ENCODE peak calls at places on chromosomes 1 and 21, in seven cellular contexts. Y, M, O, I, L, X and R are unnamed samples.

GRCh38 chr1:211485480-211485857 is 6.5 kb downstream of the RD3 start:
- DNase-seq in Y (no peak), L (no peak), O (no peak), I (no peak), M (no peak), X (no peak), R (no peak)

GRCh38 chr1:149995927-149996326 is 14.6 kb downstream of the OTUD7B start:
- DNase-seq in X (no peak), Y (no peak), M (no peak), L (no peak), I (no peak), O (no peak), R (no peak)

GRCh38 chr1:74811421-74812179 is 78.6 kb downstream of the TYW3 start:
- DNase-seq in I (no peak), L (no peak), X (no peak), Y (no peak), M (no peak), O (peak; percentile 18), R (no peak)

GRCh38 chr1:186875874-186876273 is 47.1 kb downstream of the PLA2G4A start:
- DNase-seq in O (no peak), I (peak; percentile 25), Y (no peak), X (no peak), M (no peak), L (no peak), R (no peak)

GRCh38 chr1:39776400-39776713 is 5.2 kb upstream of the OXCT2 start:
- DNase-seq in O (no peak), Y (no peak), L (no peak), X (no peak), M (no peak), I (no peak), R (no peak)

GRCh38 chr1:61337981-61338848 is 255.9 kb downstream of the NFIA start:
- DNase-seq in I (peak; percentile 87), Y (peak; percentile 74), X (peak; percentile 81), L (peak; percentile 95), O (peak; percentile 64), M (peak; percentile 91), R (peak; percentile 73)

GRCh38 chr21:28283652-28284490 is 708.8 kb downstream of the LTN1 start:
- DNase-seq in I (no peak), L (peak; percentile 95), Y (peak; percentile 20), X (peak; percentile 26), M (peak; percentile 40), O (peak; percentile 70), R (no peak)

GRCh38 chr1:228343211-228343661 is 63.4 kb downstream of the TRIM11 start:
- DNase-seq in I (no peak), M (no peak), X (peak; percentile 10), Y (no peak), O (no peak), L (no peak), R (no peak)

GRCh38 chr21:34974162-34974981 is 74.7 kb downstream of the RUNX1 start:
- DNase-seq in M (peak; percentile 46), X (no peak), I (no peak), Y (no peak), O (no peak), L (peak; percentile 71), R (no peak)

GRCh38 chr1:48750089-48750488 is 26.6 kb downstream of the BEND5 start:
- DNase-seq in X (no peak), L (no peak), I (no peak), Y (no peak), O (no peak), M (no peak), R (no peak)

GRCh38 chr1:47846981-47847380 is 150.2 kb downstream of the TRABD2B start:
- DNase-seq in M (no peak), X (no peak), L (no peak), I (no peak), O (no peak), Y (no peak), R (no peak)

GRCh38 chr1:108831225-108831624 is 25.7 kb downstream of the AKNAD1 start:
- DNase-seq in X (no peak), Y (no peak), I (no peak), O (no peak), L (peak; percentile 94), M (no peak), R (no peak)

GRCh38 chr1:2267051-2267830 is 39.1 kb downstream of the SKI start:
- DNase-seq in M (no peak), X (no peak), L (no peak), I (no peak), Y (no peak), O (no peak), R (no peak)

GRCh38 chr1:241639040-241639652 is 1.0 kb downstream of the CHML start:
- DNase-seq in X (no peak), L (peak; percentile 22), M (no peak), O (no peak), Y (no peak), I (peak; percentile 1), R (no peak)

GRCh38 chr1:246647113-246647512 is 77.1 kb upstream of the SCCPDH start:
- DNase-seq in M (no peak), L (peak; percentile 73), O (peak; percentile 76), Y (peak; percentile 76), I (peak; percentile 94), X (no peak), R (peak; percentile 77)

GRCh38 chr1:157497987-157498781 is 54.1 kb downstream of the FCRL5 start:
- DNase-seq in M (no peak), O (no peak), L (no peak), Y (no peak), X (no peak), I (no peak), R (no peak)

GRCh38 chr1:156055649-156056048 is 1.1 kb downstream of the LAMTOR2 start:
- DNase-seq in M (no peak), Y (no peak), X (no peak), I (no peak), O (no peak), L (no peak), R (no peak)
- H3K27ac ChIP-seq in M (no peak overlapping the region), Y (no peak overlapping the region), X (no peak overlapping the region), I (peak overlapping the region; percentile 95), O (no peak overlapping the region), L (peak overlapping the region; percentile 74), R (no peak overlapping the region)

GRCh38 chr1:26275580-26276431 is 4.1 kb upstream of the SH3BGRL3 start:
- DNase-seq in X (peak; percentile 80), I (peak; percentile 94), Y (peak; percentile 88), L (peak; percentile 92), M (peak; percentile 59), O (peak; percentile 86), R (peak; percentile 86)

GRCh38 chr1:26276432-26276838 is 3.5 kb upstream of the SH3BGRL3 start:
- DNase-seq in M (peak; percentile 11), O (no peak), I (no peak), L (no peak), Y (no peak), X (no peak), R (no peak)

GRCh38 chr1:26278303-26278702 is 1.6 kb upstream of the SH3BGRL3 start:
- DNase-seq in Y (no peak), X (no peak), M (no peak), L (peak; percentile 93), I (no peak), O (no peak), R (no peak)

GRCh38 chr1:26277719-26278118 is 2.2 kb upstream of the SH3BGRL3 start:
- DNase-seq in M (no peak), O (no peak), Y (no peak), I (no peak), X (no peak), L (no peak), R (no peak)

DNA sequence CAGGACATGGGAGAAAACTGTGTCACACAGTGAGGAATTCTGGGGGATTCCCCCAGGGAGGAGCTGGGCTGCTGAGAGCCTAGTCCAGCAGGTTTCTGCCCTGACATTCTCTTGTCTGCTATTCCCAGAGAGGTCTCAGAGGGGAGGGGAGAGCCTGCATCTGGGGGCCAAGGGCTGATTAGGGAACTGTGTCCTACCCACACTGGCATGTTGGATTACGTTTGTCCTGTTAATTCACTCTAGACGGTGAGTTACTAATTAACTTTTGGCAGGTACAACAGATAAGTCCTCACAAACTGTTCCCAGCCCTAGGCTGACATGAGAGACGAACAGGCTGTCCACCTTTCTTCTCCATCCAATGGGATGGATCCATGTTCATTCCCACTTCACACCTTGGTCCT is 2.6 kb upstream of the SH3BGRL3 start:
- DNase-seq in O (no peak), Y (no peak), X (no peak), M (no peak), L (no peak), I (no peak), R (no peak)
- H3K27ac ChIP-seq in O (no peak overlapping the region), Y (peak overlapping the region; percentile 31), X (peak overlapping the region; percentile 62), M (no peak overlapping the region), L (no peak overlapping the region), I (peak overlapping the region; percentile 75), R (no peak overlapping the region)

GRCh38 chr21:41651396-41651795 is 115.5 kb downstream of the RIPK4 start:
- DNase-seq in X (no peak), O (no peak), L (no peak), Y (no peak), M (no peak), I (no peak), R (no peak)
- H3K27ac ChIP-seq in X (no peak overlapping the region), O (no peak overlapping the region), L (no peak overlapping the region), Y (no peak overlapping the region), M (no peak overlapping the region), I (no peak overlapping the region), R (no peak overlapping the region)

GRCh38 chr1:156096640-156097391 is 14.6 kb upstream of the MEX3A start:
- DNase-seq in O (peak; percentile 84), L (peak; percentile 81), I (peak; percentile 90), M (peak; percentile 65), Y (peak; percentile 92), X (peak; percentile 83), R (peak; percentile 84)

GRCh38 chr1:156100205-156100995 is 14.1 kb upstream of the LMNA start:
- DNase-seq in L (no peak), M (no peak), O (no peak), Y (no peak), I (no peak), X (no peak), R (no peak)

GRCh38 chr1:156099282-156099681 is 15.2 kb upstream of the LMNA start:
- DNase-seq in I (no peak), L (no peak), M (no peak), Y (no peak), X (no peak), O (no peak), R (no peak)

GRCh38 chr1:156097499-156098178 is 15.4 kb upstream of the MEX3A start:
- DNase-seq in M (no peak), X (no peak), I (no peak), O (no peak), Y (no peak), L (no peak), R (no peak)

DNA sequence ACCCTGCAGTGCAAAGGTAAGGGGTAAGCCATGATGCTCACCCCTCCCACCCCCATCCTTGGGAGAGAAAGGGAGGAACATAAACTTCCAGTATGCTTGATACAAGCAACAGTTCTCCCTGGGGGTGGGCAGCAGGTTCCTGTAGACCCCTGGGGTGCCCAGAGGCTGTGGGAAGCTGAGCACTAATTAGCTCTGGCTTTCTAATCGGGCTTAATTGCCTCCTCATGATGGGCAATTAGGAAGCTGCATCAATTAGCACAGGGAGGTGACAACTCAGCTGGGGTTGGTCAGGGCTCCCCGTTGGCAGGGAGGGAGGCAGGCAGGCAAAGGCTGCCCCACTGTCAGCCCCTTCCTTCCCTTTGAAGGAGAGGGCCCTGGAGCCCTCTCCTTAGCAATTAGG is 15.7 kb upstream of the LMNA start:
- DNase-seq in Y (no peak), X (no peak), O (no peak), I (no peak), M (no peak), L (no peak), R (peak; percentile 28)
- H3K27ac ChIP-seq in Y (no peak overlapping the region), X (no peak overlapping the region), O (no peak overlapping the region), I (no peak overlapping the region), M (peak overlapping the region; percentile 3), L (no peak overlapping the region), R (peak overlapping the region; percentile 46)